ENCODE peak calls at places on chromosomes 6 and 20, in nine cellular contexts. One of them, this sample, is unnamed. For H3K36me3, the result is how much of the 10 kb centered on the place peaks cover.

GRCh38 chr20:3686867-3687321 is 5.1 kb upstream of the ADAM33 start:
- DNase-seq in H1: no peak
- DNase-seq in breast epithelium: no peak
- DNase-seq in stomach: peak
- DNase-seq in heart left ventricle: peak
- DNase-seq in body of pancreas: peak
- DNase-seq in upper lobe of left lung: peak
- DNase-seq in adrenal gland: peak
- DNase-seq in ovary: peak
- DNase-seq in this sample: peak

GRCh38 chr6:170533792-170534191 is 19.3 kb downstream of the PSMB1 start:
- DNase-seq in stomach: no peak
- DNase-seq in body of pancreas: no peak
- DNase-seq in adrenal gland: no peak
- DNase-seq in heart left ventricle: no peak
- DNase-seq in breast epithelium: no peak
- DNase-seq in ovary: no peak
- DNase-seq in H1: no peak
- DNase-seq in upper lobe of left lung: no peak
- DNase-seq in this sample: no peak

GRCh38 chr20:16505894-16506293 is 67.4 kb downstream of the KIF16B start:
- DNase-seq in adrenal gland: no peak
- DNase-seq in H1: no peak
- DNase-seq in upper lobe of left lung: no peak
- DNase-seq in body of pancreas: no peak
- DNase-seq in ovary: no peak
- DNase-seq in stomach: no peak
- DNase-seq in heart left ventricle: no peak
- DNase-seq in breast epithelium: no peak
- DNase-seq in this sample: no peak

GRCh38 chr6:25133479-25133878 is 145.7 kb upstream of the CARMIL1 start:
- DNase-seq in stomach: no peak
- DNase-seq in H1: no peak
- DNase-seq in adrenal gland: no peak
- DNase-seq in ovary: no peak
- DNase-seq in upper lobe of left lung: no peak
- DNase-seq in breast epithelium: no peak
- DNase-seq in heart left ventricle: no peak
- DNase-seq in body of pancreas: no peak
- DNase-seq in this sample: no peak

GRCh38 chr20:5680227-5680626 is 70.0 kb upstream of the SHLD1 start:
- DNase-seq in ovary: no peak
- DNase-seq in heart left ventricle: no peak
- DNase-seq in adrenal gland: no peak
- DNase-seq in upper lobe of left lung: no peak
- DNase-seq in stomach: no peak
- DNase-seq in H1: no peak
- DNase-seq in breast epithelium: no peak
- DNase-seq in body of pancreas: no peak
- DNase-seq in this sample: no peak

GRCh38 chr6:122736606-122737005 is 42.9 kb upstream of the FABP7 start:
- DNase-seq in H1: no peak
- DNase-seq in heart left ventricle: no peak
- DNase-seq in stomach: no peak
- DNase-seq in body of pancreas: no peak
- DNase-seq in ovary: no peak
- DNase-seq in upper lobe of left lung: no peak
- DNase-seq in breast epithelium: no peak
- DNase-seq in adrenal gland: no peak
- DNase-seq in this sample: no peak

GRCh38 chr6:43939281-43940070 is 169.5 kb downstream of the VEGFA start:
- DNase-seq in upper lobe of left lung: no peak
- DNase-seq in breast epithelium: no peak
- DNase-seq in stomach: peak
- DNase-seq in body of pancreas: no peak
- DNase-seq in ovary: peak
- DNase-seq in adrenal gland: peak
- DNase-seq in heart left ventricle: no peak
- DNase-seq in H1: no peak
- DNase-seq in this sample: peak

GRCh38 chr6:93017213-93017612 is 402.1 kb downstream of the EPHA7 start:
- DNase-seq in adrenal gland: no peak
- DNase-seq in stomach: no peak
- DNase-seq in upper lobe of left lung: no peak
- DNase-seq in breast epithelium: no peak
- DNase-seq in ovary: no peak
- DNase-seq in H1: no peak
- DNase-seq in heart left ventricle: no peak
- DNase-seq in body of pancreas: no peak
- DNase-seq in this sample: no peak

GRCh38 chr20:4552075-4552474 is 169.6 kb upstream of the PRND start:
- DNase-seq in upper lobe of left lung: no peak
- DNase-seq in heart left ventricle: no peak
- DNase-seq in ovary: no peak
- DNase-seq in breast epithelium: no peak
- DNase-seq in body of pancreas: no peak
- DNase-seq in H1: no peak
- DNase-seq in adrenal gland: no peak
- DNase-seq in stomach: no peak
- DNase-seq in this sample: no peak

GRCh38 chr6:100719883-100720682 is 161.0 kb downstream of the ASCC3 start:
- DNase-seq in heart left ventricle: no peak
- DNase-seq in adrenal gland: no peak
- DNase-seq in body of pancreas: no peak
- DNase-seq in upper lobe of left lung: no peak
- DNase-seq in ovary: no peak
- DNase-seq in breast epithelium: no peak
- DNase-seq in stomach: no peak
- DNase-seq in H1: no peak
- DNase-seq in this sample: no peak

GRCh38 chr6:72940265-72940664 is 285.0 kb downstream of the KHDC1L start:
- DNase-seq in breast epithelium: no peak
- DNase-seq in upper lobe of left lung: no peak
- DNase-seq in body of pancreas: no peak
- DNase-seq in ovary: no peak
- DNase-seq in H1: no peak
- DNase-seq in stomach: no peak
- DNase-seq in heart left ventricle: no peak
- DNase-seq in adrenal gland: no peak
- DNase-seq in this sample: no peak

GRCh38 chr6:18823782-18824386 is 436.7 kb downstream of the RNF144B start:
- DNase-seq in breast epithelium: no peak
- DNase-seq in body of pancreas: peak
- DNase-seq in H1: peak
- DNase-seq in ovary: no peak
- DNase-seq in stomach: no peak
- DNase-seq in heart left ventricle: no peak
- DNase-seq in adrenal gland: no peak
- DNase-seq in upper lobe of left lung: no peak
- DNase-seq in this sample: no peak

GRCh38 chr6:53115113-53115512 is 33.5 kb downstream of the GCM1 start:
- DNase-seq in breast epithelium: no peak
- DNase-seq in H1: no peak
- DNase-seq in heart left ventricle: no peak
- DNase-seq in ovary: no peak
- DNase-seq in body of pancreas: no peak
- DNase-seq in adrenal gland: no peak
- DNase-seq in upper lobe of left lung: no peak
- DNase-seq in stomach: no peak
- DNase-seq in this sample: no peak

GRCh38 chr6:12962529-12962928 is 246.0 kb downstream of the PHACTR1 start:
- DNase-seq in upper lobe of left lung: no peak
- DNase-seq in adrenal gland: no peak
- DNase-seq in H1: no peak
- DNase-seq in stomach: no peak
- DNase-seq in body of pancreas: peak
- DNase-seq in breast epithelium: no peak
- DNase-seq in ovary: no peak
- DNase-seq in heart left ventricle: no peak
- DNase-seq in this sample: no peak
- H3K36me3 ChIP-seq in upper lobe of left lung: under half
- H3K36me3 ChIP-seq in adrenal gland: under half
- H3K36me3 ChIP-seq in H1: under half
- H3K36me3 ChIP-seq in stomach: under half
- H3K36me3 ChIP-seq in body of pancreas: under half
- H3K36me3 ChIP-seq in breast epithelium: under half
- H3K36me3 ChIP-seq in ovary: under half
- H3K36me3 ChIP-seq in heart left ventricle: under half
- H3K36me3 ChIP-seq in this sample: under half

DNA sequence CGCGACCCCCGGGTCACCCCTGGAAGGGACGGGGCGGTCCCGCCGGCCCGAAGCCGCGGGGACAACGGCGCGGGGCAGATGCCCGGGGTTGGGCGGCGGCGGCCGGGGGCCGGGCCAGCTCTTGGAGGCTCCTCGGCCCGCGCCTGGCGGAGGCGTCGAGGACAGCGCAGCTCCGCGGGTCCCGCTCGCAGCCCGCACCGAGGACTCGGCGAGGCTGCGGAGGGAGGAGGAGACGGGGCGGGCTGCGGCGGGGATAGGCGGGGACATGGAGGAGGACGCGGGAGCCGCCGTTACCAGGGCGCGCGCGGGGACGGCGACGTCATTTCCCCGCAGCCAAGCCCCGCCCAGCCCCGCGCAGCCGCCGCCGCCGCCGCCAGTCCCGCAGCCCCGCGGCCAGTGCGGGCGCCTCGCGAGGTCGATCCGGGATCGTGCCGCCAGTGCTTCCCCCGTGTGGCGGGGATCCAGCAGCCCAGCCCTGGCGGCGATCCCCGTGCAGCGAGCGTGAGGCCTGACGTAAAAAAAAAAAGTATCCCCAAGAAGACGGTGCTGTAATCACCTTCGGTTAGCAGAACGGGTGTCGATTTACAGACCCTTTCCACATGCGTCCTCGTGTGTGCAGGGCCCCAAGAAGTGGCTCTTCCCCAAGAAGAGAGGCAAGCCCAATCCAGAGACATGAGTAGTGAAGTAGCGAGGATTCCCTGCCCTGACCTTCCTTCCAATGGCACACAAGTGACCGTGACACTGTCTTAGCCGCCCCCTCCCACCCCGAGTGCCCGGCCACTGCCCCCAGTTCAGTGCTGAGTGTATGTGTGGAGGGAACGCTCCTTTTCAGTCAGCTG is at the start of gene FAM184A:
- DNase-seq in upper lobe of left lung: peak
- DNase-seq in stomach: peak
- DNase-seq in body of pancreas: peak
- DNase-seq in heart left ventricle: peak
- DNase-seq in breast epithelium: peak
- DNase-seq in H1: peak
- DNase-seq in adrenal gland: peak
- DNase-seq in ovary: peak
- DNase-seq in this sample: peak
- TF ChIP-seq POLR2A in upper lobe of left lung: peak
- TF ChIP-seq POLR2A in stomach: no peak
- TF ChIP-seq POLR2A in body of pancreas: peak
- TF ChIP-seq POLR2A in heart left ventricle: no peak
- TF ChIP-seq POLR2A in breast epithelium: no peak
- TF ChIP-seq POLR2A in H1: no peak
- TF ChIP-seq POLR2A in adrenal gland: peak
- TF ChIP-seq POLR2A in ovary: peak
- TF ChIP-seq POLR2A in this sample: peak

DNA sequence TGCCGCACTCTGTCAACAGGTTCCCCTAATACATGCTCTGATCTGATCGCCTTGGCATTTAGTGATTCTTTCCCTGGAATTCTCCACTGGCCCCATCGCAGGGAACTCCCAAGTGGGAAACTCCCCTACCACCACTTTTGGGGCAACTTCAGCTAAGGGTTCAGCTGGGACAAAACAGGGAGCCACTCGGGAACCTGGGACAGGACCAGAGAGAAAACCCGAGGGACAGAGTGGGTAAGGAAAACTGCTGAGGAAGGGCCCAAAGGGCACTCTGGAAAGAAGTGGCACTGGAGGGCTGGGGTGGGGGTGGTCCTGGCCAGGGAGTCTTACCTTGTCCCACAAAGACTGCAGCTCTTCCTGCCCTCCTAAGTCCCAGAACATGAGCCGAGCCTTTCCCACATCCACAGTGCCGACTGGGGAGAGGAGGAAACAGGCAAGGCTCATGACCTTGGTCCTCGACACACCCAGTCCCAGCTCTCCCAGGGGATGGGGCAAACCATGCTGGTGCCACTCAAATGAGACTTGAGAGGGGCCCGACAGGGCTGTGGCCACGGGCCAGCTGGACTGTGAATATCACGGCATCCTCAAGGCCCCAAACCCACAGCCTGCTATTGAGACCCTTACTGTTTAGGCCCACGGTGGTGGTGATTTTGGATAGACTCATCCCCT is 1.6 kb downstream of the ARFRP1 start:
- DNase-seq in ovary: peak
- DNase-seq in H1: no peak
- DNase-seq in adrenal gland: peak
- DNase-seq in breast epithelium: no peak
- DNase-seq in heart left ventricle: no peak
- DNase-seq in upper lobe of left lung: no peak
- DNase-seq in body of pancreas: no peak
- DNase-seq in stomach: no peak
- DNase-seq in this sample: no peak
- H3K36me3 ChIP-seq in ovary: under half
- H3K36me3 ChIP-seq in H1: under half
- H3K36me3 ChIP-seq in adrenal gland: under half
- H3K36me3 ChIP-seq in breast epithelium: under half
- H3K36me3 ChIP-seq in heart left ventricle: half or more
- H3K36me3 ChIP-seq in upper lobe of left lung: under half
- H3K36me3 ChIP-seq in body of pancreas: under half
- H3K36me3 ChIP-seq in stomach: half or more
- H3K36me3 ChIP-seq in this sample: under half

DNA sequence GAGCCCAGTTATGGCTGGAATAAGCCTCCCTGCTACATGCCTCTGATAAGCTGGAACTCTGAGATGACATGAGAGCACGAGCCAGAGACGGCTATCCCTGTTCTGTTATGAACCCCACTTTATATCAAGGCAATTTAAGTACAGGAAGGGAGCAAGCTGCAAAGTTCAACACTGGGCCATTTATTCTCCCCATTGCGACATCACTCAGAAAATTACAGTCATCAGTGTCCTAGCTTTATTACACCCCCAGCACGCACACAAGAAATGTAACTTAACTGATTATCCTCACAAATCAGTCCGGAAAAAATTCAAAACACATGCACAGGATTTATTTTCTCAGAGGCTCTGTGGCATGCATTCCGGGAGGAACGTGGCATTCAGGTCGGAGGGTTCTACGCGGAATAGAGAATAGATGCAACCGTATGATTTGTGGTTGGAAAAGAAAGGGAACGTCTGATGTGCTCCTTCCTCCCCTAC is 125.4 kb upstream of the SLC2A12 start:
- DNase-seq in breast epithelium: no peak
- DNase-seq in stomach: no peak
- DNase-seq in ovary: no peak
- DNase-seq in heart left ventricle: no peak
- DNase-seq in body of pancreas: no peak
- DNase-seq in upper lobe of left lung: no peak
- DNase-seq in H1: no peak
- DNase-seq in adrenal gland: no peak
- DNase-seq in this sample: no peak
- TF ChIP-seq POLR2A in breast epithelium: no peak
- TF ChIP-seq POLR2A in stomach: no peak
- TF ChIP-seq POLR2A in ovary: no peak
- TF ChIP-seq POLR2A in heart left ventricle: no peak
- TF ChIP-seq POLR2A in body of pancreas: no peak
- TF ChIP-seq POLR2A in upper lobe of left lung: no peak
- TF ChIP-seq POLR2A in H1: no peak
- TF ChIP-seq POLR2A in adrenal gland: no peak
- TF ChIP-seq POLR2A in this sample: no peak